ENCODE peak calls at places on chromosome X, in seven cellular contexts. One of them, this sample, is unnamed.

GRCh38 chrX:129998006-129998405 is 15.6 kb downstream of the BCORL1 start:
- DNase-seq in heart right ventricle: no peak
- DNase-seq in uterus: no peak
- DNase-seq in astrocyte of the spinal cord: no peak
- DNase-seq in WTC11: no peak
- DNase-seq in brain microvascular endothelial cell: no peak
- DNase-seq in NB4: no peak
- DNase-seq in this sample: no peak

GRCh38 chrX:7059214-7059838 is 88.2 kb upstream of the STS start:
- DNase-seq in astrocyte of the spinal cord: no peak
- DNase-seq in uterus: no peak
- DNase-seq in heart right ventricle: no peak
- DNase-seq in brain microvascular endothelial cell: no peak
- DNase-seq in NB4: no peak
- DNase-seq in WTC11: no peak
- DNase-seq in this sample: peak; percentile 77

GRCh38 chrX:107571296-107571998 is 56.9 kb upstream of the PRPS1 start:
- DNase-seq in brain microvascular endothelial cell: peak; percentile 92
- DNase-seq in astrocyte of the spinal cord: peak; percentile 92
- DNase-seq in uterus: no peak
- DNase-seq in NB4: no peak
- DNase-seq in heart right ventricle: no peak
- DNase-seq in WTC11: no peak
- DNase-seq in this sample: no peak

GRCh38 chrX:24282381-24283121 is 31.3 kb downstream of the SUPT20HL2 start:
- DNase-seq in astrocyte of the spinal cord: peak; percentile 31
- DNase-seq in uterus: no peak
- DNase-seq in brain microvascular endothelial cell: no peak
- DNase-seq in WTC11: no peak
- DNase-seq in heart right ventricle: no peak
- DNase-seq in NB4: no peak
- DNase-seq in this sample: no peak

GRCh38 chrX:151393514-151393913 is 3.5 kb upstream of the VMA21 start:
- DNase-seq in WTC11: peak; percentile 18
- DNase-seq in heart right ventricle: no peak
- DNase-seq in uterus: no peak
- DNase-seq in brain microvascular endothelial cell: no peak
- DNase-seq in NB4: peak; percentile 65
- DNase-seq in astrocyte of the spinal cord: no peak
- DNase-seq in this sample: peak; percentile 57

GRCh38 chrX:37078434-37078703 is 70.2 kb downstream of the FAM47C start:
- DNase-seq in astrocyte of the spinal cord: no peak
- DNase-seq in WTC11: no peak
- DNase-seq in uterus: no peak
- DNase-seq in heart right ventricle: no peak
- DNase-seq in NB4: no peak
- DNase-seq in brain microvascular endothelial cell: no peak
- DNase-seq in this sample: no peak

GRCh38 chrX:37603938-37604409 is 32.5 kb downstream of the LANCL3 start:
- DNase-seq in astrocyte of the spinal cord: no peak
- DNase-seq in WTC11: no peak
- DNase-seq in heart right ventricle: peak; percentile 13
- DNase-seq in uterus: no peak
- DNase-seq in brain microvascular endothelial cell: no peak
- DNase-seq in NB4: no peak
- DNase-seq in this sample: no peak

GRCh38 chrX:104707572-104707971 is 141.6 kb downstream of the IL1RAPL2 start:
- DNase-seq in brain microvascular endothelial cell: no peak
- DNase-seq in NB4: no peak
- DNase-seq in WTC11: no peak
- DNase-seq in heart right ventricle: no peak
- DNase-seq in astrocyte of the spinal cord: no peak
- DNase-seq in uterus: no peak
- DNase-seq in this sample: no peak

GRCh38 chrX:124475358-124475757 is 129.0 kb downstream of the SH2D1A start:
- DNase-seq in astrocyte of the spinal cord: no peak
- DNase-seq in WTC11: no peak
- DNase-seq in brain microvascular endothelial cell: no peak
- DNase-seq in NB4: no peak
- DNase-seq in heart right ventricle: no peak
- DNase-seq in uterus: no peak
- DNase-seq in this sample: no peak

GRCh38 chrX:72308566-72309296 is 3.0 kb upstream of the CITED1 start:
- DNase-seq in brain microvascular endothelial cell: peak; percentile 63
- DNase-seq in astrocyte of the spinal cord: peak; percentile 67
- DNase-seq in WTC11: peak; percentile 80
- DNase-seq in heart right ventricle: peak; percentile 66
- DNase-seq in uterus: peak; percentile 73
- DNase-seq in NB4: peak; percentile 81
- DNase-seq in this sample: peak; percentile 64

GRCh38 chrX:16834811-16835210 is 35.4 kb downstream of the RBBP7 start:
- DNase-seq in WTC11: no peak
- DNase-seq in uterus: no peak
- DNase-seq in heart right ventricle: no peak
- DNase-seq in astrocyte of the spinal cord: peak; percentile 75
- DNase-seq in brain microvascular endothelial cell: no peak
- DNase-seq in NB4: no peak
- DNase-seq in this sample: no peak

GRCh38 chrX:87528487-87528886 is 10.9 kb downstream of the KLHL4 start:
- DNase-seq in WTC11: no peak
- DNase-seq in uterus: no peak
- DNase-seq in heart right ventricle: no peak
- DNase-seq in brain microvascular endothelial cell: no peak
- DNase-seq in astrocyte of the spinal cord: no peak
- DNase-seq in NB4: no peak
- DNase-seq in this sample: no peak

GRCh38 chrX:124231454-124231853 is 101.0 kb upstream of the TEX13D start:
- DNase-seq in astrocyte of the spinal cord: no peak
- DNase-seq in WTC11: no peak
- DNase-seq in uterus: no peak
- DNase-seq in brain microvascular endothelial cell: no peak
- DNase-seq in NB4: no peak
- DNase-seq in heart right ventricle: no peak
- DNase-seq in this sample: no peak

GRCh38 chrX:131063613-131064012 is 5.5 kb downstream of the ARHGAP36 start:
- DNase-seq in brain microvascular endothelial cell: no peak
- DNase-seq in NB4: no peak
- DNase-seq in heart right ventricle: no peak
- DNase-seq in WTC11: no peak
- DNase-seq in uterus: no peak
- DNase-seq in astrocyte of the spinal cord: no peak
- DNase-seq in this sample: no peak

GRCh38 chrX:133045986-133046385 is 50.9 kb downstream of the USP26 start:
- DNase-seq in uterus: no peak
- DNase-seq in heart right ventricle: no peak
- DNase-seq in astrocyte of the spinal cord: peak; percentile 8
- DNase-seq in brain microvascular endothelial cell: peak; percentile 1
- DNase-seq in NB4: peak; percentile 9
- DNase-seq in WTC11: no peak
- DNase-seq in this sample: peak; percentile 14

GRCh38 chrX:103742339-103742738 is 31.6 kb downstream of the TMEM31 start:
- DNase-seq in WTC11: no peak
- DNase-seq in brain microvascular endothelial cell: no peak
- DNase-seq in astrocyte of the spinal cord: no peak
- DNase-seq in NB4: no peak
- DNase-seq in uterus: no peak
- DNase-seq in heart right ventricle: no peak
- DNase-seq in this sample: no peak

GRCh38 chrX:64204701-64205440 is 637 bp downstream of the AMER1 start:
- DNase-seq in heart right ventricle: no peak
- DNase-seq in NB4: peak; percentile 64
- DNase-seq in astrocyte of the spinal cord: peak; percentile 30
- DNase-seq in uterus: peak; percentile 33
- DNase-seq in brain microvascular endothelial cell: no peak
- DNase-seq in WTC11: peak; percentile 28
- DNase-seq in this sample: peak; percentile 60

GRCh38 chrX:103685396-103685795 is 1.1 kb downstream of the MORF4L2 start:
- DNase-seq in brain microvascular endothelial cell: peak; percentile 6
- DNase-seq in heart right ventricle: no peak
- DNase-seq in WTC11: no peak
- DNase-seq in astrocyte of the spinal cord: peak; percentile 13
- DNase-seq in uterus: no peak
- DNase-seq in NB4: peak; percentile 19
- DNase-seq in this sample: no peak

GRCh38 chrX:50799531-50799961 is 14.4 kb downstream of the SHROOM4 start:
- DNase-seq in astrocyte of the spinal cord: peak; percentile 68
- DNase-seq in uterus: no peak
- DNase-seq in heart right ventricle: no peak
- DNase-seq in NB4: peak; percentile 4
- DNase-seq in brain microvascular endothelial cell: peak; percentile 71
- DNase-seq in WTC11: no peak
- DNase-seq in this sample: no peak

GRCh38 chrX:119618439-119618838 is 12.2 kb upstream of the NKRF start:
- DNase-seq in uterus: no peak
- DNase-seq in NB4: peak; percentile 32
- DNase-seq in heart right ventricle: no peak
- DNase-seq in astrocyte of the spinal cord: no peak
- DNase-seq in brain microvascular endothelial cell: no peak
- DNase-seq in WTC11: no peak
- DNase-seq in this sample: no peak

GRCh38 chrX:131874300-131874699 is 148.8 kb upstream of the STK26 start:
- DNase-seq in WTC11: no peak
- DNase-seq in brain microvascular endothelial cell: no peak
- DNase-seq in NB4: no peak
- DNase-seq in heart right ventricle: no peak
- DNase-seq in astrocyte of the spinal cord: no peak
- DNase-seq in uterus: no peak
- DNase-seq in this sample: no peak

GRCh38 chrX:15107367-15107988 is 162.4 kb downstream of the ASB9 start:
- DNase-seq in astrocyte of the spinal cord: no peak
- DNase-seq in WTC11: no peak
- DNase-seq in uterus: no peak
- DNase-seq in brain microvascular endothelial cell: no peak
- DNase-seq in NB4: no peak
- DNase-seq in heart right ventricle: no peak
- DNase-seq in this sample: no peak

GRCh38 chrX:5051831-5052491 is 1176.7 kb downstream of the NLGN4X start:
- DNase-seq in heart right ventricle: peak; percentile 42
- DNase-seq in WTC11: no peak
- DNase-seq in uterus: peak; percentile 18
- DNase-seq in NB4: no peak
- DNase-seq in brain microvascular endothelial cell: peak; percentile 49
- DNase-seq in astrocyte of the spinal cord: peak; percentile 90
- DNase-seq in this sample: no peak

GRCh38 chrX:118807151-118808017 is 16.2 kb upstream of the ZCCHC12 start:
- DNase-seq in astrocyte of the spinal cord: peak; percentile 42
- DNase-seq in WTC11: peak; percentile 36
- DNase-seq in uterus: peak; percentile 46
- DNase-seq in brain microvascular endothelial cell: peak; percentile 6
- DNase-seq in NB4: peak; percentile 74
- DNase-seq in heart right ventricle: peak; percentile 17
- DNase-seq in this sample: peak; percentile 47

GRCh38 chrX:65971151-65971550 is 68.7 kb downstream of the VSIG4 start:
- DNase-seq in NB4: no peak
- DNase-seq in uterus: no peak
- DNase-seq in astrocyte of the spinal cord: no peak
- DNase-seq in WTC11: peak; percentile 8
- DNase-seq in brain microvascular endothelial cell: no peak
- DNase-seq in heart right ventricle: no peak
- DNase-seq in this sample: no peak

DNA sequence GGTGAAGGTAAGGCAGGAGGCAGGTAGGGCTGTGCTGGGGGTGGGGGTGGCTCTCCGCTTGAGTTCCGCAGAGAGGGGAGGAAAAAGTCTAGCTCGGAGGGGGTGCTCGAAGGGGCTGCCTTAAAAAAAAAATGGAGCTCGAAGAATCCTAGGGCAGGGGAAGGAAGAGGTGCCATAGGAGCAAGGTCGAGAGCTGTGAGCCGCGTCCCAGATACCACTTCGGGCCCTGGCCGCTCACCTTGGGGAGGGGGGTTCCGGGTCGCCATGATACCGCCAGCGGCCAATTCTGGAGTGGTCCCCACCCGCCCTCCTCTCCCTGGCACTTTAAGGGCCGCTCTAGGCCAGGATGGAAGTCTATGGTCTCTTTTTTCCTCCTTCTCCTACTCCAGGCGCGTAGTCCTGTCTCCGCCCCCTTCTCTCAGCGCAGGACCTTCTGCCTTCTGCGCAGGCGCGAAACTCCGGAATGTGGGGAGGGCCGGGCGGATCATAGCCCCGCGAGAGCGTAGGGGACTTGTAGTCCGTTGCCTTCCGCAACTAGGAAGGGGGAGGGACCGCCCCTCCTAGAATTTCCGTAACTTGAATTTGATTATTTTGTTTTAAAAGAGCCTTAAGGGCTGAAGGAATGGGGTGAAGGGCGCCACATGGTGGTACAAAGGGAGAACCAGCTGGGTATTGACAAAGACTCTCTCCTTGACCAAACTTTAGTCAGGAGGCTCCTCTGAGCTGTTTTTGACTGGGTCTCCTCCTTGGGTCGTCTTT is at the start of gene FUNDC1:
- DNase-seq in WTC11: peak; percentile 96
- DNase-seq in astrocyte of the spinal cord: peak; percentile 97
- DNase-seq in heart right ventricle: peak; percentile 93
- DNase-seq in brain microvascular endothelial cell: peak; percentile 90
- DNase-seq in NB4: peak; percentile 94
- DNase-seq in uterus: peak; percentile 97
- DNase-seq in this sample: peak; percentile 86
- TF ChIP-seq CTCF in WTC11: no peak
- TF ChIP-seq CTCF in astrocyte of the spinal cord: peak; percentile 43
- TF ChIP-seq CTCF in heart right ventricle: no peak
- TF ChIP-seq CTCF in brain microvascular endothelial cell: peak; percentile 56
- TF ChIP-seq CTCF in NB4: peak; percentile 21
- TF ChIP-seq CTCF in uterus: peak; percentile 31
- TF ChIP-seq CTCF in this sample: peak; percentile 41

DNA sequence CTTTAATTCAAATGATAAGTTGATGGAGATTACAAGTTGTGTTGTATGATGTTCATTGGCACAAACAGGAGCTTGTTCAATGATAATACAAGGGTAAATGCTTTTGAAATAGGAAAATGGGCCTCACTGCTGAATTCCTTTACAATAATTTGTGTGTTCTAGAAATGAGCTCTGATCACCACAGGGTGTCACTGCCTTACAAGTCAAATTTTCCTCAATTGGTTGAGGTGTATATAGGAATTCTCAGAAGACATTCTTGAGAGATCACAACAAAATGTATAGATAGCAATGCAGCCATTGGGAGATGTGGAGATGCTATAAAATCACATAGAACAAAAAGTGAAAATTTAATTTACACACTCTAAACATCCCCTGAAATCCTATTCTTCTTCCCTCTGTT is 49.6 kb downstream of the KLF8 start:
- DNase-seq in brain microvascular endothelial cell: no peak
- DNase-seq in astrocyte of the spinal cord: peak; percentile 4
- DNase-seq in WTC11: no peak
- DNase-seq in NB4: peak; percentile 28
- DNase-seq in heart right ventricle: no peak
- DNase-seq in uterus: no peak
- DNase-seq in this sample: no peak
- TF ChIP-seq CTCF in brain microvascular endothelial cell: no peak
- TF ChIP-seq CTCF in astrocyte of the spinal cord: no peak
- TF ChIP-seq CTCF in WTC11: no peak
- TF ChIP-seq CTCF in NB4: no peak
- TF ChIP-seq CTCF in heart right ventricle: no peak
- TF ChIP-seq CTCF in uterus: no peak
- TF ChIP-seq CTCF in this sample: peak; percentile 30

GRCh38 chrX:39814391-39814790 is 283.4 kb downstream of the BCOR start:
- DNase-seq in heart right ventricle: no peak
- DNase-seq in WTC11: no peak
- DNase-seq in NB4: peak; percentile 61
- DNase-seq in brain microvascular endothelial cell: no peak
- DNase-seq in uterus: no peak
- DNase-seq in astrocyte of the spinal cord: no peak
- DNase-seq in this sample: peak; percentile 48
- TF ChIP-seq CTCF in heart right ventricle: peak; percentile 24
- TF ChIP-seq CTCF in WTC11: peak; percentile 16
- TF ChIP-seq CTCF in NB4: peak; percentile 42
- TF ChIP-seq CTCF in brain microvascular endothelial cell: peak; percentile 53
- TF ChIP-seq CTCF in uterus: peak; percentile 31
- TF ChIP-seq CTCF in astrocyte of the spinal cord: peak; percentile 40
- TF ChIP-seq CTCF in this sample: peak; percentile 59

GRCh38 chrX:68490644-68491043 is 8.2 kb upstream of the YIPF6 start:
- DNase-seq in NB4: peak; percentile 17
- DNase-seq in heart right ventricle: no peak
- DNase-seq in astrocyte of the spinal cord: peak; percentile 17
- DNase-seq in WTC11: no peak
- DNase-seq in brain microvascular endothelial cell: peak; percentile 35
- DNase-seq in uterus: no peak
- DNase-seq in this sample: no peak
- TF ChIP-seq CTCF in NB4: no peak
- TF ChIP-seq CTCF in heart right ventricle: no peak
- TF ChIP-seq CTCF in astrocyte of the spinal cord: peak; percentile 44
- TF ChIP-seq CTCF in WTC11: no peak
- TF ChIP-seq CTCF in brain microvascular endothelial cell: peak; percentile 61
- TF ChIP-seq CTCF in uterus: no peak
- TF ChIP-seq CTCF in this sample: no peak